ENCODE peak calls at places on chromosomes 4 and X, in seven cellular contexts. B is ovary, C is psoas muscle, K is bronchial epithelial cell, Z is left ventricle myocardium inferior, U is epithelial cell of esophagus, W is cardiac muscle cell. L is an unnamed sample.

GRCh38 chr4:44071959-44072955 is 376.4 kb downstream of the KCTD8 start:
- DNase-seq in B (no peak), C (no peak), K (no peak), Z (no peak), U (no peak), W (no peak), L (no peak)

GRCh38 chr4:11367371-11367770 is 61.3 kb downstream of the HS3ST1 start:
- DNase-seq in B (peak), C (peak), K (peak), Z (peak), U (peak), W (peak), L (no peak)

GRCh38 chr4:23934915-23935314 is 45.1 kb upstream of the PPARGC1A start:
- DNase-seq in B (peak), C (peak), K (peak), Z (peak), U (peak), W (peak), L (no peak)

GRCh38 chr4:14445882-14446281 is 556.4 kb upstream of the CPEB2 start:
- DNase-seq in B (no peak), C (no peak), K (peak), Z (no peak), U (peak), W (no peak), L (no peak)

GRCh38 chrX:112840382-112841113 is at the start of gene AMOT:
- DNase-seq in B (peak), C (peak), K (peak), Z (peak), U (peak), W (peak), L (peak)

GRCh38 chr4:127829014-127829413 is 46.9 kb downstream of the HSPA4L start:
- DNase-seq in B (no peak), C (no peak), K (no peak), Z (no peak), U (no peak), W (no peak), L (no peak)

GRCh38 chr4:81030617-81031388 is at the start of gene BMP3:
- DNase-seq in B (peak), C (peak), K (no peak), Z (no peak), U (peak), W (peak), L (no peak)

GRCh38 chr4:142696334-142697122 is 149.6 kb downstream of the INPP4B start:
- DNase-seq in B (no peak), C (no peak), K (no peak), Z (no peak), U (no peak), W (no peak), L (no peak)

GRCh38 chrX:46381630-46382029 is 163.6 kb downstream of the ZNF674 start:
- DNase-seq in B (no peak), C (no peak), K (peak), Z (no peak), U (peak), W (peak), L (peak)

GRCh38 chrX:66633541-66633940 is 5.3 kb downstream of the EDA2R start:
- DNase-seq in B (no peak), C (no peak), K (peak), Z (no peak), U (peak), W (peak), L (no peak)

GRCh38 chr4:37977471-37978452 is 17.6 kb downstream of the PTTG2 start:
- DNase-seq in B (peak), C (peak), K (peak), Z (peak), U (peak), W (peak), L (no peak)

GRCh38 chrX:153333821-153334653 is at the start of gene ZNF275:
- DNase-seq in B (peak), C (peak), K (peak), Z (peak), U (peak), W (peak), L (peak)

GRCh38 chr4:1572521-1572920 is 111.6 kb downstream of the FAM53A start:
- DNase-seq in B (no peak), C (peak), K (no peak), Z (no peak), U (no peak), W (no peak), L (no peak)

GRCh38 chrX:68183612-68184214 is 249.6 kb downstream of the OPHN1 start:
- DNase-seq in B (no peak), C (no peak), K (peak), Z (no peak), U (peak), W (peak), L (peak)

GRCh38 chr4:124806403-124806802 is 93.9 kb upstream of the ANKRD50 start:
- DNase-seq in B (no peak), C (no peak), K (peak), Z (no peak), U (peak), W (no peak), L (peak)

GRCh38 chr4:24807611-24808010 is 12.2 kb downstream of the SOD3 start:
- DNase-seq in B (no peak), C (no peak), K (no peak), Z (no peak), U (no peak), W (no peak), L (no peak)

GRCh38 chr4:184896868-184897715 is 71.3 kb upstream of the ACSL1 start:
- DNase-seq in B (no peak), C (no peak), K (no peak), Z (peak), U (no peak), W (peak), L (no peak)

GRCh38 chr4:153401501-153401900 is 57.0 kb downstream of the MND1 start:
- DNase-seq in B (no peak), C (no peak), K (no peak), Z (no peak), U (no peak), W (no peak), L (no peak)

GRCh38 chrX:120512627-120513026 is 43.5 kb upstream of the LAMP2 start:
- DNase-seq in B (no peak), C (no peak), K (no peak), Z (no peak), U (no peak), W (no peak), L (no peak)

GRCh38 chr4:113979157-113979972 is at the start of gene ARSJ:
- DNase-seq in B (peak), C (peak), K (peak), Z (peak), U (peak), W (peak), L (peak)

GRCh38 chr4:24212642-24213041 is 322.8 kb upstream of the PPARGC1A start:
- DNase-seq in B (no peak), C (peak), K (no peak), Z (no peak), U (no peak), W (no peak), L (no peak)

GRCh38 chr4:1045193-1045594 is 33.8 kb downstream of the FGFRL1 start:
- DNase-seq in B (peak), C (peak), K (no peak), Z (peak), U (no peak), W (no peak), L (no peak)

GRCh38 chr4:12852338-12853307 is 631.5 kb downstream of the RAB28 start:
- DNase-seq in B (no peak), C (no peak), K (peak), Z (no peak), U (peak), W (peak), L (peak)

GRCh38 chr4:183398298-183399129 is 45.9 kb upstream of the CDKN2AIP start:
- DNase-seq in B (peak), C (peak), K (peak), Z (peak), U (peak), W (peak), L (peak)

GRCh38 chr4:112910109-112910736 is 139.2 kb upstream of the ANK2 start:
- DNase-seq in B (no peak), C (no peak), K (no peak), Z (no peak), U (no peak), W (peak), L (peak)

GRCh38 chrX:1932231-1932630 is 317.4 kb downstream of the ASMT start:
- DNase-seq in B (no peak), C (no peak), K (no peak), Z (no peak), U (no peak), W (peak), L (no peak)

GRCh38 chr4:1403177-1403583 is 3.1 kb downstream of the NKX1-1 start:
- DNase-seq in B (no peak), C (no peak), K (no peak), Z (no peak), U (no peak), W (no peak), L (no peak)

GRCh38 chr4:126057371-126057770 is 742.6 kb downstream of the FAT4 start:
- DNase-seq in B (no peak), C (no peak), K (peak), Z (no peak), U (peak), W (no peak), L (no peak)

GRCh38 chrX:23478056-23478455 is 143.4 kb downstream of the PTCHD1 start:
- DNase-seq in B (no peak), C (no peak), K (peak), Z (no peak), U (peak), W (no peak), L (no peak)

GRCh38 chr4:6591305-6591704 is 16.3 kb downstream of the MAN2B2 start:
- DNase-seq in B (no peak), C (no peak), K (no peak), Z (no peak), U (no peak), W (no peak), L (no peak)

GRCh38 chr4:174173360-174173759 is 110.1 kb downstream of the FBXO8 start:
- DNase-seq in B (no peak), C (no peak), K (no peak), Z (no peak), U (no peak), W (no peak), L (no peak)

GRCh38 chrX:103464774-103465117 is 54.5 kb downstream of the RAB40A start:
- DNase-seq in B (peak), C (peak), K (peak), Z (peak), U (peak), W (peak), L (peak)

GRCh38 chrX:82658492-82658891 is 849.6 kb upstream of the POU3F4 start:
- DNase-seq in B (no peak), C (no peak), K (no peak), Z (no peak), U (no peak), W (no peak), L (peak)

GRCh38 chr4:26022346-26022891 is 108.4 kb downstream of the SMIM20 start:
- DNase-seq in B (no peak), C (no peak), K (peak), Z (no peak), U (peak), W (no peak), L (no peak)

GRCh38 chr4:26023191-26023972 is 109.4 kb downstream of the SMIM20 start:
- DNase-seq in B (no peak), C (no peak), K (no peak), Z (no peak), U (no peak), W (no peak), L (no peak)

GRCh38 chr4:26020896-26021295 is 106.9 kb downstream of the SMIM20 start:
- DNase-seq in B (no peak), C (no peak), K (peak), Z (no peak), U (peak), W (peak), L (no peak)

GRCh38 chr4:26020083-26020668 is 106.2 kb downstream of the SMIM20 start:
- DNase-seq in B (no peak), C (no peak), K (peak), Z (no peak), U (peak), W (peak), L (no peak)

GRCh38 chr4:26021417-26022345 is 107.7 kb downstream of the SMIM20 start:
- DNase-seq in B (no peak), C (no peak), K (no peak), Z (no peak), U (no peak), W (no peak), L (no peak)
- H3K4me3 ChIP-seq in B (no peak), C (no peak), K (no peak), Z (no peak), U (no peak), W (no peak), L (no peak)

GRCh38 chr4:157984285-157984911 is 188.4 kb downstream of the GASK1B start:
- DNase-seq in B (no peak), C (no peak), K (peak), Z (no peak), U (peak), W (no peak), L (no peak)

GRCh38 chr4:157983300-157983699 is 189.5 kb downstream of the GASK1B start:
- DNase-seq in B (no peak), C (no peak), K (no peak), Z (no peak), U (no peak), W (peak), L (no peak)

GRCh38 chr4:157980158-157980557 is 192.7 kb downstream of the GASK1B start:
- DNase-seq in B (no peak), C (no peak), K (no peak), Z (no peak), U (no peak), W (no peak), L (no peak)

GRCh38 chr4:157977086-157977485 is 195.7 kb downstream of the GASK1B start:
- DNase-seq in B (no peak), C (no peak), K (no peak), Z (no peak), U (no peak), W (no peak), L (no peak)

GRCh38 chr4:157978680-157979361 is 194.0 kb downstream of the GASK1B start:
- DNase-seq in B (peak), C (peak), K (peak), Z (peak), U (peak), W (peak), L (peak)
- H3K4me3 ChIP-seq in B (no peak), C (no peak), K (no peak), Z (peak), U (no peak), W (no peak), L (no peak)

GRCh38 chr4:3463556-3464348 is 646 bp downstream of the DOK7 start:
- DNase-seq in B (no peak), C (peak), K (no peak), Z (peak), U (no peak), W (no peak), L (no peak)
- H3K4me3 ChIP-seq in B (no peak), C (peak), K (no peak), Z (peak), U (no peak), W (peak), L (no peak)

GRCh38 chrX:16479206-16479869 is 170.6 kb upstream of the S100G start:
- DNase-seq in B (no peak), C (no peak), K (peak), Z (no peak), U (peak), W (no peak), L (no peak)
- H3K4me3 ChIP-seq in B (no peak), C (no peak), K (no peak), Z (no peak), U (no peak), W (no peak), L (no peak)

DNA sequence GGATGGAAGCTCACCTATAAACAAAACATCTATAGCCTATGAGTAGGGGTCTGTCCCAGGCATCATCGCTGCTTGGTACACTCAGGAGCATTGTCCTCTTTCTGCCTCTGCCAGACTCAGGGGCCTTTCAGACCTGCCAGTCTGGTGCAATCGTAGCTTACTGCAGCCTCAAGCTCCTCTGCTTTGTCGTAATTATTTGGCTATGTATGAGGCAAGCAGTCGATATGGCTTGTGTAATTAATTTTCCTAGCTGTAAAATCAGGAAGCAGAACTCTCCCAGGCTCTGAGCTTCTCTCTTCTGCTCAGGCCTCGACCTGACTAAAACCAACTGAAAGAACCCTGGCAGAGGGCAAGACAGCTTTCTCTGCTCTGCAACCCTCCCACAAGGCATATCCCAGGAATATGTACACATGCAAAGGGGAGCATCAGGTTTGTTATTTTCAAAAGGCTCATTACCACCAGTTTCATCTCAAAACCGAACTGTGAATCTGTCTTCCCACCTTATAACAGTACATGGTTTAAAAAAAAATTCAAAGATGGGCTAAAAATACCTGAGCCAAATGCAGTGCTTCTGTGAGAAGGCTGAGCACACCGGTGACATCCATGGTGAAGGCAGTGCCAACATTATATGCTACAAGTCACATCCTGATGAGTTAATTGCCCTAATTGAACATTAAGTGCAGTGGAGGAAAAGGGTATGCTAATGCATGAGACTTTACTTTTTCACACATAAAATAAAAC is 309.2 kb upstream of the EMCN start:
- DNase-seq in B (no peak), C (no peak), K (no peak), Z (no peak), U (no peak), W (no peak), L (no peak)
- H3K4me3 ChIP-seq in B (no peak), C (no peak), K (no peak), Z (no peak), U (no peak), W (no peak), L (no peak)

GRCh38 chr4:119313237-119313636 is 8.7 kb downstream of the FABP2 start:
- DNase-seq in B (no peak), C (no peak), K (no peak), Z (no peak), U (no peak), W (peak), L (no peak)

GRCh38 chr4:119314356-119314755 is 7.6 kb downstream of the FABP2 start:
- DNase-seq in B (no peak), C (no peak), K (peak), Z (no peak), U (peak), W (peak), L (peak)

GRCh38 chr4:119315036-119315435 is 6.9 kb downstream of the FABP2 start:
- DNase-seq in B (no peak), C (no peak), K (no peak), Z (no peak), U (no peak), W (no peak), L (no peak)

GRCh38 chr4:119307606-119308005 is 14.3 kb downstream of the FABP2 start:
- DNase-seq in B (no peak), C (no peak), K (no peak), Z (no peak), U (no peak), W (no peak), L (no peak)

DNA sequence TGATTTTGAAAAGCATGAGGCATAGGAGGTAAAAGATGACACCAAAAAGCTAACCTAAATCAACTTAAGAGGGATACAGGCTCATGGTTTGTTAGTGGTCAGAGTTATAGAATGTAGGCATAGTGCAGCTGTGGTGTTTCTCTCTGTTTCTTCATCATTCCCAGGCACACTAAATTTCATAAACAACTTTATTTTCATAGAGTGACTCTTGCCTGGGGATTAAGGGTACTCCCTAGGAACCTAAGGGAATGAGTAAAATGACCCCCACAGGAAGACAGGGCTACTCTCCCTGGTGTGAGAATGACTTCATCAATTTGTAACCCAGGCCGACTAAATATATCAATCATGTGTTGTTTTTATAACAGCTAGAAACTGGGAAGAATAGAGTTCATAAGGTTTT is 11.1 kb downstream of the FABP2 start:
- DNase-seq in B (no peak), C (no peak), K (no peak), Z (no peak), U (no peak), W (no peak), L (no peak)
- H3K4me3 ChIP-seq in B (no peak), C (no peak), K (no peak), Z (no peak), U (no peak), W (no peak), L (no peak)

GRCh38 chrX:70289168-70289792 is 447 bp downstream of the PDZD11 start:
- DNase-seq in B (no peak), C (no peak), K (peak), Z (no peak), U (peak), W (no peak), L (no peak)

GRCh38 chrX:70293621-70294020 is 3.7 kb downstream of the KIF4A start:
- DNase-seq in B (no peak), C (no peak), K (peak), Z (no peak), U (peak), W (no peak), L (no peak)

GRCh38 chrX:70289793-70290770 is at the start of the genes KIF4A and PDZD11:
- DNase-seq in B (peak), C (peak), K (peak), Z (peak), U (peak), W (peak), L (peak)

GRCh38 chrX:70292788-70293187 is 2.9 kb downstream of the KIF4A start:
- DNase-seq in B (no peak), C (no peak), K (no peak), Z (no peak), U (no peak), W (peak), L (no peak)
- H3K4me3 ChIP-seq in B (no peak), C (no peak), K (no peak), Z (no peak), U (no peak), W (no peak), L (no peak)

DNA sequence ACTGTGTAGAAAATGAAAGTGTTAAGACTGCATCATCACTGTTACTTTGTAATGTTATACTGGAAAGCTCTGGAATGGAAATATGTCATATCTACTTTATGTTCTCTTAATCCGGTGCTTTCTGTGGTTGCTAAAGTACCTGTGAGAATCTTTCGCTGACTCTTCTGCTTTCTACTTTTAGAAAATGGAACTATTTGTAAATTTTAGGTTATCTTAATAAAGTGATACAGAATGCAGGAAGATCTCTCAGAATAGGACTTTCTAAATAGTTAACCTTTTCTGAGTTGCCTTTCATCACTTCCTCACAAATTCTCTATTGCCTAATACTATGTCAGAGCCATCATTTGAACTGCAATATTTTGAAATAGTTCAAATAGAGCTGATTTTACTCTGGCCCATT is 69.3 kb downstream of the BMP2K start:
- DNase-seq in B (no peak), C (no peak), K (no peak), Z (no peak), U (no peak), W (peak), L (no peak)
- H3K4me3 ChIP-seq in B (no peak), C (no peak), K (no peak), Z (no peak), U (no peak), W (no peak), L (no peak)

DNA sequence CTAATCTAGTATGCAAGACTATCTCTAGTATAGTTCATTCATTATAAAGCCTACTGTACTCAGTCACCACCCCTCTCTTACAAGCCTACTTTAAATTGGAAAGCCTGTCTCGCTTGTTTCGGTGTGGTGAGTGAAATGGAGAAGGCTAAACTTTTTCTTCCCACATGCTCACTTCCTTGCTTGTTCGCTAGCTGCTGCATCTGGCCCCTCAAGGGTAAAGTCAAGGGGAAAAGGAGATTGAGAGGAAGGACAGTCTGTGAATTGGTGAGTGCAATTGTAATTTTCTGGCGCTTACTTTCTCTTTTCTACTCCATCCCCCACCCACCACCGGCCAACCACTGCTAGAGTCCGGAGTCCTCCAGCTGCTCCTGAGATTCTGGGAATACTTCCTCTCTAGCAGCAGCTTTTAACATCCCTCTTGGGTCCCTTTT is 12.1 kb upstream of the ARAP2 start:
- DNase-seq in B (no peak), C (peak), K (no peak), Z (no peak), U (no peak), W (no peak), L (no peak)
- H3K4me3 ChIP-seq in B (no peak), C (no peak), K (no peak), Z (peak), U (no peak), W (no peak), L (no peak)

L was measured in HAP-1.